ENCODE peak calls at places on chromosome 17, in nine cellular contexts. K, S, Q, H, O, A, E, Y and L are unnamed samples.

GRCh38 chr17:50779747-50780363 is 12.5 kb upstream of the ANKRD40CL start:
- DNase-seq in K (no peak), S (no peak), Q (no peak), H (no peak), O (no peak), A (no peak), E (no peak), Y (no peak), L (no peak)

GRCh38 chr17:36980281-36980761 is 31.6 kb downstream of the AATF start:
- DNase-seq in K (no peak), S (no peak), Q (peak; percentile 28), H (peak; percentile 51), O (no peak), A (no peak), E (peak; percentile 66), Y (no peak), L (no peak)

GRCh38 chr17:9611557-9611956 is 33.8 kb upstream of the USP43 start:
- DNase-seq in K (no peak), S (no peak), Q (no peak), H (no peak), O (no peak), A (no peak), E (no peak), Y (no peak), L (no peak)

GRCh38 chr17:14144513-14144912 is 75.2 kb downstream of the COX10 start:
- DNase-seq in K (no peak), S (no peak), Q (no peak), H (no peak), O (no peak), A (no peak), E (no peak), Y (no peak), L (no peak)

GRCh38 chr17:83199500-83200201 is 120.2 kb downstream of the METRNL start:
- DNase-seq in K (peak; percentile 23), S (peak; percentile 60), Q (no peak), H (no peak), O (no peak), A (peak; percentile 83), E (no peak), Y (no peak), L (no peak)

GRCh38 chr17:35063514-35064223 is at the start of gene RFFL:
- DNase-seq in K (peak; percentile 92), S (peak; percentile 91), Q (peak; percentile 99), H (peak; percentile 96), O (peak; percentile 98), A (peak; percentile 97), E (peak; percentile 92), Y (peak; percentile 90), L (peak; percentile 66)

GRCh38 chr17:28473542-28473941 is at the start of gene SLC13A2:
- DNase-seq in K (no peak), S (peak; percentile 64), Q (no peak), H (no peak), O (peak; percentile 66), A (no peak), E (no peak), Y (peak; percentile 82), L (no peak)

GRCh38 chr17:62823111-62823895 is 15.2 kb upstream of the MARCHF10 start:
- DNase-seq in K (no peak), S (no peak), Q (peak; percentile 60), H (no peak), O (peak; percentile 12), A (peak; percentile 63), E (no peak), Y (no peak), L (no peak)

GRCh38 chr17:31740611-31741082 is 118.4 kb downstream of the COPRS start:
- DNase-seq in K (no peak), S (no peak), Q (no peak), H (peak; percentile 72), O (no peak), A (peak; percentile 97), E (peak; percentile 84), Y (no peak), L (no peak)

GRCh38 chr17:2421315-2422147 is 20.7 kb upstream of the MNT start:
- DNase-seq in K (no peak), S (no peak), Q (peak; percentile 61), H (no peak), O (peak; percentile 76), A (no peak), E (no peak), Y (no peak), L (no peak)

GRCh38 chr17:38509772-38510423 is 81.6 kb downstream of the ARHGAP23 start:
- DNase-seq in K (no peak), S (no peak), Q (no peak), H (peak; percentile 24), O (peak; percentile 86), A (no peak), E (no peak), Y (no peak), L (peak; percentile 37)

GRCh38 chr17:14813649-14814048 is 451.5 kb downstream of the PMP22 start:
- DNase-seq in K (no peak), S (no peak), Q (peak; percentile 52), H (peak; percentile 22), O (peak; percentile 92), A (no peak), E (no peak), Y (no peak), L (peak; percentile 62)

GRCh38 chr17:81365148-81365600 is 30.1 kb upstream of the BAHCC1 start:
- DNase-seq in K (peak; percentile 70), S (peak; percentile 77), Q (no peak), H (peak; percentile 78), O (peak; percentile 86), A (peak; percentile 47), E (no peak), Y (peak; percentile 78), L (no peak)

DNA sequence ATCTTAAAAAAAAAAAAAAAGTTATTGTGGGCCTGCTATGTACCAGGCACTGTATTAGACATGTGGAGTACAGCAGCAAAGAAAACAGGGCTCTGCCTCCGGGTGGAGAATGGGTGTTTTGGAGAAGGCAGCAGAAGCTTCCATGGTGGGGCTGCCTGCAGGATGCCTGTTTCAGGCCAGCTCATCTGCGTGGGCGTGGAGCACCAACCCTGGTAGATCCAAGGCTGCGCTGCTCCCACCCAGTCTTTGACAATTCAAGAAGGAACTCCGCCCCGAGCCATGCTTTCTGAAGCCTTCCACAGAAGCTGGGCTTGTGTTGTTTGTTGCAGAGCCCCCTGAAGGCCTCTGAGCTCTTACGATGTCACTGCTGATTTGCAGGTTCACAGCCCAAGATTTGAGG is 23.2 kb upstream of the CACNG1 start:
- DNase-seq in K (no peak), S (no peak), Q (no peak), H (no peak), O (no peak), A (no peak), E (no peak), Y (no peak), L (no peak)
- TF ChIP-seq CTCF in K (no peak), S (no peak), Q (no peak), H (no peak), O (no peak), A (no peak), E (no peak), Y (no peak), L (no peak)

GRCh38 chr17:1060991-1061390 is 64.1 kb downstream of the TIMM22 start:
- DNase-seq in K (peak; percentile 50), S (peak; percentile 54), Q (peak; percentile 78), H (peak; percentile 93), O (no peak), A (peak; percentile 97), E (peak; percentile 96), Y (peak; percentile 50), L (no peak)

GRCh38 chr17:1059131-1059795 is 62.3 kb downstream of the TIMM22 start:
- DNase-seq in K (no peak), S (no peak), Q (no peak), H (no peak), O (no peak), A (no peak), E (no peak), Y (no peak), L (no peak)

GRCh38 chr17:1056761-1057160 is 59.8 kb downstream of the TIMM22 start:
- DNase-seq in K (no peak), S (no peak), Q (no peak), H (no peak), O (peak; percentile 49), A (no peak), E (no peak), Y (no peak), L (no peak)

GRCh38 chr17:1055751-1056645 is 59.1 kb downstream of the TIMM22 start:
- DNase-seq in K (peak; percentile 67), S (peak; percentile 41), Q (peak; percentile 64), H (peak; percentile 67), O (peak; percentile 95), A (peak; percentile 52), E (no peak), Y (peak; percentile 56), L (peak; percentile 71)

DNA sequence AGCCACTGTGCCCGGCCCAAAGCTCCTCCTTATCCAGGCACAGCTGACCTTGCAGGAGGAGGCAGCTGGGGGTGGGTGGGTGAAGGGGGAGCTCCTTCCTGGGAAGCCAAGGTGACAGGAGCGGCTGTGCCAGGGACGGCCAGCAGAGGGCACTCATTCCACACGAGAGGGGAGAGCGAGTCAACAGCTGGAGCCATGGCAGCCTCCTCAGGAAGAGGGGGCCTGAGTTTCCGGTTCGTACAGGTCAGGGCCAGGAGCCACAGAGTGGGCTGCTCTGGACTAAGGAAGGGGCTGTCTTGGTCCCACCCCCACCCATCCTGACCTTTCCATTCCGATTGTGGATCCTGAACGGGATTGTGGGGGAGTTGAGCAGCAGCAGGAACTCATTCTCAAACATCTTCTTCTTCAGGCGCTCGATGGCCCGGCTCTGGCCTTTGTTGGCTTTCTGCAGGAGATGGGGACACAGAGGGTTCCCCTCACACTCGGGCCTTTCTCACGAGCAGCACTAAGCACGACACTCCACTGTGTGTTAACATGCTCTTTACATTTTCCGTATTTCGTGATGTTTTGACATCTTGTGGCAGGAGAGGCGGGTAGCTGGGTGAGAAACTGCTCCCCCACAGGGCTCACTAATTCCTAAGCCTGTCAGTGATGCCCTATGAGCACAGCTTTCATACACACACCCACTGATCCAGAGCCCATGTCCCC is 61.6 kb downstream of the TIMM22 start:
- DNase-seq in K (no peak), S (peak; percentile 65), Q (peak; percentile 76), H (peak; percentile 40), O (peak; percentile 95), A (peak; percentile 24), E (no peak), Y (peak; percentile 78), L (peak; percentile 58)
- TF ChIP-seq CTCF in K (peak; percentile 14), S (peak; percentile 34), Q (peak; percentile 88), H (peak; percentile 66), O (peak; percentile 69), A (peak; percentile 37), E (peak; percentile 51), Y (peak; percentile 68), L (peak; percentile 27)

GRCh38 chr17:18235743-18236256 is 10.4 kb downstream of the LLGL1 start:
- DNase-seq in K (no peak), S (no peak), Q (no peak), H (peak; percentile 73), O (no peak), A (peak; percentile 35), E (peak; percentile 30), Y (no peak), L (no peak)
- TF ChIP-seq CTCF in K (no peak), S (no peak), Q (no peak), H (no peak), O (no peak), A (no peak), E (no peak), Y (no peak), L (no peak)

DNA sequence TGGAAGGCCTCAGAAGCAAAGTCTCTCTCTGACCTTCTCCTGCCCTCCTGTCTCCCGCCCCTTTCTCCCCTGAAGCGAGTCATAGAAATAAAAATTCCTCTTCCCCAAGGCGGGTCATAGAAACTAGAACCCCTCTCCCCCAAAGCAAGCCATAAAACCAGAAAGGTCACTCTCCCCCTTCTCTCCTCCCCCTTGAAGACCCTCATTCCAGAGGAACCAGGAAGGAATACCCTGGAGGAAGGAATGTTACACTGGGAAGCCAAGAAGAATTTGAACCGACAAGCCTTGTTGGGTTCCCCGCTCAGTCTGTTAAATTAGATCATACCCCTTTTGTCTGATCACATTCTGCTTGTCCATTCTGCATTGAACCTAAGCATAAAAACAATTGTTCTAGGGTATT is 2.7 kb upstream of the GJC1 start:
- DNase-seq in K (no peak), S (no peak), Q (no peak), H (no peak), O (peak; percentile 66), A (no peak), E (no peak), Y (no peak), L (no peak)
- TF ChIP-seq CTCF in K (no peak), S (no peak), Q (no peak), H (no peak), O (peak; percentile 63), A (no peak), E (no peak), Y (no peak), L (no peak)